ENCODE peak calls at places on chromosomes 12 and 14, in seven cellular contexts. U is mucosa of gallbladder; Z is stimulated activated CD4-positive, alpha-beta T cell treated with anti-CD3 and anti-CD28 coated beads, Interleukin-2, amount 100 ng/mL, for 24 hours; W is GM12864; F is activated effector memory CD4-positive, alpha-beta T cell treated with Interleukin-2 at 50 U/mL for 16 hours; D is NCI-H1105 treated with DMSO at 0.1 percent for 48 hours; G is germinal center. K is an unnamed sample.

GRCh38 chr12:65631621-65632111 is 192.6 kb upstream of the HMGA2 start:
- DNase-seq in Z (no peak), D (no peak), U (no peak), G (no peak), F (no peak), W (no peak), K (no peak)

GRCh38 chr14:23829736-23830474 is 123.7 kb upstream of the DHRS4 start:
- DNase-seq in D (no peak), U (peak; percentile 25), W (no peak), F (no peak), G (no peak), Z (no peak), K (no peak)

GRCh38 chr12:103969391-103969790 is 3.7 kb downstream of the TDG start:
- DNase-seq in D (no peak), G (no peak), U (no peak), Z (no peak), W (no peak), F (no peak), K (no peak)

GRCh38 chr12:3752741-3753486 is at the start of gene CRACR2A:
- DNase-seq in F (peak; percentile 78), W (peak; percentile 56), Z (peak; percentile 85), G (peak; percentile 89), U (peak; percentile 55), D (no peak), K (peak; percentile 80)

GRCh38 chr12:7154901-7155470 is 24.8 kb downstream of the CLSTN3 start:
- DNase-seq in U (no peak), Z (no peak), G (no peak), W (no peak), D (no peak), F (no peak), K (no peak)

GRCh38 chr14:23113346-23114119 is 5.5 kb downstream of the CEBPE start:
- DNase-seq in G (no peak), Z (no peak), U (no peak), D (no peak), F (no peak), W (no peak), K (no peak)

GRCh38 chr14:39731912-39732311 is 299.7 kb upstream of the FBXO33 start:
- DNase-seq in F (no peak), D (no peak), G (no peak), Z (no peak), U (no peak), W (peak; percentile 3), K (no peak)

GRCh38 chr12:96770239-96770780 is 136.7 kb upstream of the NEDD1 start:
- DNase-seq in U (no peak), D (peak; percentile 60), Z (no peak), W (no peak), G (no peak), F (no peak), K (no peak)

GRCh38 chr12:76085159-76085868 is 829 bp upstream of the NAP1L1 start:
- DNase-seq in Z (peak; percentile 54), W (no peak), G (no peak), D (no peak), F (no peak), U (peak; percentile 12), K (no peak)

GRCh38 chr12:128534906-128535305 is 267.9 kb downstream of the TMEM132C start:
- DNase-seq in U (no peak), D (no peak), F (no peak), W (no peak), G (no peak), Z (no peak), K (no peak)

GRCh38 chr12:15322164-15323054 is at the start of gene PTPRO:
- DNase-seq in Z (no peak), G (no peak), U (no peak), D (peak; percentile 83), W (no peak), F (no peak), K (no peak)